ENCODE peak calls at places on chromosomes 16 and 17, in five cellular contexts. S is HepG2, Y is upper lobe of left lung, J is K562, T is GM12878. X is an unnamed sample.

GRCh38 chr17:47728214-47728877 is 4.7 kb upstream of the TBX21 start:
- ATAC-seq in S (no peak), T (no peak), Y (no peak), J (no peak), X (no peak)

GRCh38 chr17:82751171-82751570 is 694 bp upstream of the TBCD start:
- ATAC-seq in Y (no peak), S (no peak), J (peak; percentile 53), T (peak; percentile 63), X (peak; percentile 30)

GRCh38 chr17:51279183-51279582 is 18.8 kb downstream of the UTP18 start:
- ATAC-seq in Y (no peak), J (no peak), T (no peak), S (no peak), X (no peak)

GRCh38 chr16:3788711-3789374 is 71.5 kb upstream of the TRAP1 start:
- ATAC-seq in T (peak; percentile 9), Y (no peak), S (no peak), J (no peak), X (no peak)

GRCh38 chr16:48133455-48134226 is 22.2 kb downstream of the ABCC12 start:
- ATAC-seq in Y (peak; percentile 34), J (no peak), T (no peak), S (no peak), X (no peak)

GRCh38 chr17:78677303-78678219 is 100.4 kb upstream of the DNAH17 start:
- ATAC-seq in J (no peak), T (peak; percentile 15), S (peak; percentile 79), Y (no peak), X (no peak)

GRCh38 chr16:28537076-28537475 is 1.7 kb downstream of the NUPR1 start:
- ATAC-seq in J (no peak), S (no peak), T (no peak), Y (no peak), X (no peak)

GRCh38 chr16:57194512-57194911 is 8.4 kb downstream of the RSPRY1 start:
- ATAC-seq in T (no peak), Y (peak; percentile 83), J (no peak), S (peak; percentile 97), X (no peak)

GRCh38 chr17:47703191-47703591 is 9.2 kb downstream of the TBKBP1 start:
- ATAC-seq in T (peak; percentile 66), Y (no peak), S (no peak), J (no peak), X (no peak)

GRCh38 chr17:50630524-50631194 is 4.0 kb upstream of the ABCC3 start:
- ATAC-seq in Y (peak; percentile 21), S (peak; percentile 23), T (peak; percentile 42), J (peak; percentile 13), X (no peak)

GRCh38 chr17:61313515-61314326 is 85.9 kb upstream of the TBX2 start:
- ATAC-seq in S (peak; percentile 87), J (no peak), T (no peak), Y (no peak), X (no peak)

GRCh38 chr16:56576585-56577299 is 11.9 kb downstream of the MT4 start:
- ATAC-seq in T (peak; percentile 100), S (peak; percentile 100), Y (peak; percentile 95), J (peak; percentile 100), X (peak; percentile 76)

GRCh38 chr17:76593964-76594363 is 8.3 kb upstream of the ST6GALNAC2 start:
- ATAC-seq in J (peak; percentile 77), S (no peak), T (no peak), Y (no peak), X (no peak)

GRCh38 chr16:1342526-1343427 is 8.9 kb downstream of the TSR3 start:
- ATAC-seq in Y (peak; percentile 92), T (peak; percentile 98), J (peak; percentile 98), S (peak; percentile 93), X (peak; percentile 84)

GRCh38 chr16:3807425-3808123 is 72.9 kb downstream of the CREBBP start:
- ATAC-seq in J (no peak), T (peak; percentile 71), Y (no peak), S (no peak), X (no peak)

GRCh38 chr17:36088559-36089376 is 1.2 kb downstream of the CCL3 start:
- ATAC-seq in Y (peak; percentile 27), T (peak; percentile 1), S (no peak), J (no peak), X (no peak)

GRCh38 chr17:50129303-50129945 is 536 bp downstream of the SAMD14 start:
- ATAC-seq in Y (peak; percentile 15), J (peak; percentile 8), S (peak; percentile 3), T (peak; percentile 62), X (peak; percentile 24)

GRCh38 chr17:45156242-45156641 is 5.4 kb upstream of the HEXIM2 start:
- ATAC-seq in J (no peak), S (no peak), Y (no peak), T (no peak), X (no peak)

GRCh38 chr17:45160505-45161287 is 979 bp upstream of the HEXIM2 start:
- ATAC-seq in T (peak; percentile 52), S (peak; percentile 75), Y (peak; percentile 70), J (peak; percentile 63), X (peak; percentile 49)

GRCh38 chr17:45162022-45162687 is 480 bp downstream of the HEXIM2 start:
- ATAC-seq in J (no peak), Y (no peak), S (peak; percentile 4), T (no peak), X (no peak)

GRCh38 chr17:45164734-45165269 is 3.1 kb downstream of the HEXIM2 start:
- ATAC-seq in Y (no peak), T (no peak), J (no peak), S (no peak), X (no peak)

GRCh38 chr17:45161288-45162021 is at the start of gene HEXIM2:
- ATAC-seq in S (peak; percentile 92), Y (peak; percentile 98), J (peak; percentile 92), T (peak; percentile 96), X (peak; percentile 98)
- TF ChIP-seq EP300 in S (no peak), Y (no peak), J (peak; percentile 23), T (no peak), X (no peak)

GRCh38 chr16:81520151-81520470 is 75.5 kb downstream of the CMIP start:
- ATAC-seq in S (no peak), T (no peak), J (no peak), Y (no peak), X (no peak)

GRCh38 chr16:81522141-81522701 is 77.6 kb downstream of the CMIP start:
- ATAC-seq in S (no peak), T (no peak), J (no peak), Y (no peak), X (no peak)

GRCh38 chr16:81520560-81521135 is 76.0 kb downstream of the CMIP start:
- ATAC-seq in J (no peak), T (no peak), Y (no peak), S (no peak), X (no peak)

GRCh38 chr16:81519298-81520150 is 74.9 kb downstream of the CMIP start:
- ATAC-seq in J (no peak), T (peak; percentile 90), S (peak; percentile 23), Y (peak; percentile 52), X (no peak)

GRCh38 chr16:81521141-81521626 is 76.6 kb downstream of the CMIP start:
- ATAC-seq in T (peak; percentile 49), S (no peak), J (peak; percentile 42), Y (no peak), X (no peak)
- TF ChIP-seq POLR2AphosphoS5 in T (no peak), S (no peak), J (no peak), Y (no peak), X (no peak)

DNA sequence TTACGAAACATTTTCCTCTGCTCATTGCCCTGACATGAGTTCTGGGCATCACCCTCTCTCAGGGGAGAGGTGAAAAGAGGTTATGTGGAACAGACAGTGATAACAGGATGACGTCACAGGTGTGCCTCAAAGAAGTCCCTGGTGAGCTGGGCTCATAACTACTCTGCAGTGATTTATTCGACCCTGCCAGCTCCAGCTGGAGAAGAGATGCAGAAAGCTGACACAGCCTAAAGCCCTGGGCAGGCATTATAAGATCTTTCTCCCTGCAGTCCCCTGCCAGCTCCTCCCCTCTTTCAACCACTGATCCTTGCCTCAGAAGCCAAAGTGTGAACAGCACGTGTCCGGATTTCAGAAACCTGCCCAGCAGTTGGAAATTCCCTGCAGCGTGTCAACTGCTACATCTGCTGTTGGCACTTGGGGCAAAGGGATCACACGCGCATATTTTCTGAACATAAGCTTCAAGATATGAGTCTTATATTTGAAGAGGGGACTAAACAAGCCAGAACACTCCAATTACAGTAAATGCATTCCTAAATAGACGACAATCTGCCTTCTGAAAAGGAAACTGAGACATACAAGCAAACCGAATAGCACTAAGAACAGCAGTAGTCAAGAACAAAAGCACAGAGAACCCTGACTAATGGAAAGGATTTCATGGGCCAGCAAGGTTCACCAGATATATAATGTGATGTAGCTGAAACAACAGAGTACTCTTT is 80.5 kb downstream of the SMG6 start:
- ATAC-seq in T (peak; percentile 95), S (no peak), J (no peak), Y (peak; percentile 92), X (peak; percentile 94)
- TF ChIP-seq EP300 in T (peak; percentile 69), S (no peak), J (no peak), Y (no peak), X (no peak)

GRCh38 chr17:913207-913606 is 66.4 kb downstream of the NXN start:
- ATAC-seq in Y (no peak), S (no peak), T (no peak), J (no peak), X (no peak)

GRCh38 chr17:910503-911194 is 68.9 kb downstream of the NXN start:
- ATAC-seq in T (no peak), J (no peak), Y (no peak), S (no peak), X (no peak)

GRCh38 chr17:907725-908124 is 71.9 kb downstream of the NXN start:
- ATAC-seq in S (no peak), J (no peak), T (no peak), Y (no peak), X (no peak)

GRCh38 chr17:915416-916201 is 64.0 kb downstream of the NXN start:
- ATAC-seq in T (peak; percentile 34), S (no peak), Y (no peak), J (no peak), X (peak; percentile 73)

DNA sequence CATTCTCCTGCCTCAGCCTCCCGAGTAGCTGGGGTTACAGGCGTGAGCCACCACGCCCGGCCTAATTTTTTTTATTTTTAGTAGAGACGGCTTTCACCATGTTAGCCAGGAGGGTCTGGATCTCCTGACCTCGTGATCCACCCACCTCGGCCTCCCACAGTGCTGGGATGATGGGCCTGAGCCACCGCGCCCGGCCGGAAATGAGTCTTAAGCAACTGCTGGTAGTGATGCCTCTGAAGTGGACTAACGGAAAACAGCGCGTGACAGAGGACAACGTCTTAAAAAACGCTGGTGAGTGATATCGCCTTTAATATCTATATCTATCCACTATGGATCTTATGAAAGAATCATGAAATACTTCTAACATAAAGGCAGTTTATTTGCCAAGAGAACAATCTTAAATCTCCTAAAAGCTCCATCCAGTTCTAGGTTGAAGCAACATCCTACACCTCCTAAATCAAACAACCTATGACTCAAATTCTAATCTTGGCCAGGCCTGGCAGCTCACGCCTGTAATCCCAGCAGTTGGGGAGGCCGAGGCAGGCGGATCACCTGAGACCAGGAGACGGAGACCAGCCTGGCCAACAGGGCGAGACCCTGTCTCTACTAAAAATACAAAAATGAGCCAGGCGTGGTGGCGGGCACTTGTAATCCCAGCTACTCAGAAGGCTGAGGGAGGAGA is 69.8 kb downstream of the NXN start:
- ATAC-seq in J (no peak), Y (no peak), S (no peak), T (no peak), X (no peak)
- TF ChIP-seq POLR2AphosphoS5 in J (no peak), Y (peak; percentile 44), S (no peak), T (no peak), X (no peak)

X was measured in gastroesophageal sphincter.